ENCODE peak calls at places on chromosomes 4 and X, in six cellular contexts. H is ovary, Y is right lobe of liver, B is uterus, E is IMR-90, K is body of pancreas. L is an unnamed sample.

GRCh38 chr4:82852751-82853053 is 38.3 kb downstream of the SEC31A start:
- DNase-seq in H (no peak), Y (no peak), B (no peak), E (no peak), K (no peak), L (no peak)

GRCh38 chr4:40719008-40719623 is 30.6 kb upstream of the NSUN7 start:
- DNase-seq in H (no peak), Y (no peak), B (no peak), E (peak; percentile 64), K (peak; percentile 50), L (peak; percentile 6)

GRCh38 chr4:36213956-36214355 is 30.4 kb downstream of the ARAP2 start:
- DNase-seq in H (no peak), Y (no peak), B (no peak), E (no peak), K (no peak), L (no peak)

GRCh38 chrX:152245231-152245630 is 106.9 kb upstream of the MAGEA10 start:
- DNase-seq in H (no peak), Y (no peak), B (no peak), E (no peak), K (no peak), L (no peak)

GRCh38 chr4:39616651-39617050 is 22.0 kb downstream of the SMIM14 start:
- DNase-seq in H (no peak), Y (no peak), B (no peak), E (no peak), K (no peak), L (no peak)

GRCh38 chr4:32775049-32775448 is 2054.9 kb downstream of the PCDH7 start:
- DNase-seq in H (no peak), Y (peak; percentile 65), B (no peak), E (no peak), K (no peak), L (no peak)

GRCh38 chr4:83022724-83023427 is 12.1 kb upstream of the COPS4 start:
- DNase-seq in H (no peak), Y (no peak), B (no peak), E (peak; percentile 76), K (no peak), L (no peak)

GRCh38 chrX:113514906-113515305 is 674.3 kb upstream of the AMOT start:
- DNase-seq in H (no peak), Y (no peak), B (no peak), E (no peak), K (no peak), L (no peak)

GRCh38 chrX:136250191-136251041 is 784 bp downstream of the MAP7D3 start:
- DNase-seq in H (no peak), Y (no peak), B (no peak), E (no peak), K (no peak), L (peak; percentile 24)

GRCh38 chr4:44661940-44662622 is 10.7 kb upstream of the YIPF7 start:
- DNase-seq in H (no peak), Y (no peak), B (no peak), E (no peak), K (no peak), L (no peak)

GRCh38 chr4:55437356-55437796 is 41.6 kb downstream of the TMEM165 start:
- DNase-seq in H (no peak), Y (no peak), B (no peak), E (peak; percentile 75), K (peak; percentile 48), L (no peak)

GRCh38 chrX:2410279-2411020 is 90.3 kb downstream of the DHRSX start:
- DNase-seq in H (no peak), Y (no peak), B (no peak), E (no peak), K (no peak), L (no peak)

GRCh38 chr4:86357608-86358007 is 2.2 kb downstream of the MAPK10 start:
- DNase-seq in H (no peak), Y (no peak), B (no peak), E (no peak), K (no peak), L (no peak)

GRCh38 chrX:6891404-6891803 is 256.1 kb upstream of the STS start:
- DNase-seq in H (no peak), Y (peak; percentile 80), B (no peak), E (no peak), K (no peak), L (no peak)

GRCh38 chr4:173879286-173879908 is 349.4 kb upstream of the HAND2 start:
- DNase-seq in H (no peak), Y (no peak), B (no peak), E (no peak), K (no peak), L (no peak)

GRCh38 chr4:122099896-122100295 is 52.2 kb upstream of the BLTP1 start:
- DNase-seq in H (no peak), Y (no peak), B (no peak), E (peak; percentile 89), K (no peak), L (no peak)

GRCh38 chrX:111123125-111123524 is 27.1 kb downstream of the PAK3 start:
- DNase-seq in H (no peak), Y (no peak), B (no peak), E (no peak), K (no peak), L (no peak)

GRCh38 chr4:116942315-116942714 is 143.1 kb downstream of the TRAM1L1 start:
- DNase-seq in H (no peak), Y (no peak), B (no peak), E (no peak), K (no peak), L (no peak)

DNA sequence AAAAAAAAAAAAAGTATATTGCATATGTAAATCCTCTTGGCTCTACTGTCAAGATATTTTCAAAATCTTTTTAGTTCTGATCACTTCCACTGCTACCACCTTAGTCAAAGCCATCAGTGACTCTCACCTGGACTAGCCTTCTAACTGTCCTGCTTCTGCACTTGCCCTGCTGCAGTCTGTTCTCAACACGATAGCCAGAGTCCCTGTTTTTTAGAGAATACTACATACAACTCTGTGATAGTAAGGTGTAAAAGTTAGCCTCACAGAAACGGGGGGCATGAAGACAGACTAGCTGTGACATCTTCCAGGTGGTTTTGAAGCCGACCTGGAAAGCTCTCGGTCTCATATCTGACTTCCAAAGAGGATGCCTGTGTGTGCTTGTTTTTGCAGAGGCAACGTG is 24.6 kb downstream of the EIF2S3 start:
- DNase-seq in H (no peak), Y (no peak), B (no peak), E (no peak), K (no peak), L (no peak)
- TF ChIP-seq POLR2A in H (no peak), Y (no peak), B (no peak), E (no peak), K (no peak), L (no peak)

GRCh38 chrX:91435465-91435864 is 826 bp downstream of the PABPC5 start:
- DNase-seq in H (peak; percentile 7), Y (no peak), B (no peak), E (no peak), K (no peak), L (no peak)

DNA sequence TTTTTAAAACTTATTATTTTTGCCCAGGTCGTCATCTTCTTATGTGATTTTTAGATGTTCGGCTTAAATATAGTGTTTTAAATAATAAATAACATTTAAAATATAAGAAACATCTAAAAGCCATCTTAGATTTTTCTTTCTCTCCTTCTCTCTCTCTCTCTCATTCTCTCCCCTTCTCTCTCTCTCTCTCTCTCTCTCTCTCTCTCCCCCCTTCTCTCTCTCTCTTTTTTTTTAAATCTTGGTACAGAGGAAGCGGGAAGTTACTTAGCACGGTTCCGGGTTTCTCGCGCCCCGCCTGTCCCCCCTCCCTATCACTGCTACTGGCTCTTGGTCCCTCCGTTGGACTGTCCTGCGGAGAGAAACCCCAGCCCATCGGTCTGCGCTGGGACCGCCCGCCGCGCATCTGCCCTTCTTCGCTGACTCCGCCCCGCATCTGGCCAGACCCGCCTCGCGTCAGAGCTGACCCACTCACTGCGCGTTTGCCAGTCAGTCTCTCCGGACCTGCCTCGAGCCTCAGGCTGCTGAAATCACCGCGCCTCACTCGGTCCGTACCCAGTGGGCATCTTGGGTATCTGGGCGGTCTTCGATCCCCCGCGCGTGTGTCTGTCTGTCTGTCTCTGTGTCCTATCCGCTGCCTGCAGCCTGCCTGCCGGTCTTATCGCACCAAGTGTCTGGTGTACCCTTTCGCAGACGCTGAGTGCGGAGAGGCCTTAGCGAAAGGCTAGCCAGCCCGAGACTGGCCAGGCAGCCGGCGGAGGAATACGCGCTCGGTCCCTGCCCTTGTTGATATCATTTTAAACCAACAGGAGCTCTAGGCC is at the start of gene PABPC5:
- DNase-seq in H (peak; percentile 86), Y (peak; percentile 46), B (peak; percentile 81), E (peak; percentile 82), K (peak; percentile 50), L (no peak)
- TF ChIP-seq POLR2A in H (peak; percentile 86), Y (no peak), B (peak; percentile 47), E (peak; percentile 73), K (no peak), L (no peak)

GRCh38 chrX:38327007-38327774 is at the start of gene RPGR:
- DNase-seq in H (peak; percentile 89), Y (peak; percentile 94), B (peak; percentile 93), E (peak; percentile 91), K (peak; percentile 95), L (peak; percentile 57)
- TF ChIP-seq POLR2A in H (peak; percentile 67), Y (peak; percentile 62), B (peak; percentile 36), E (peak; percentile 53), K (peak; percentile 44), L (peak; percentile 40)

GRCh38 chr4:169618986-169619385 is 1.4 kb upstream of the CLCN3 start:
- DNase-seq in H (no peak), Y (no peak), B (no peak), E (no peak), K (no peak), L (no peak)

GRCh38 chr4:169620846-169621228 is 459 bp downstream of the CLCN3 start:
- DNase-seq in H (peak; percentile 17), Y (peak; percentile 53), B (peak; percentile 26), E (no peak), K (peak; percentile 32), L (no peak)

GRCh38 chr4:169621754-169622481 is 1.5 kb downstream of the CLCN3 start:
- DNase-seq in H (no peak), Y (no peak), B (no peak), E (peak; percentile 90), K (no peak), L (no peak)

GRCh38 chr4:169619518-169619957 is 840 bp upstream of the CLCN3 start:
- DNase-seq in H (peak; percentile 17), Y (peak; percentile 68), B (peak; percentile 20), E (peak; percentile 54), K (peak; percentile 70), L (no peak)

GRCh38 chr4:169619958-169620845 is at the start of gene CLCN3:
- DNase-seq in H (peak; percentile 98), Y (peak; percentile 99), B (peak; percentile 97), E (peak; percentile 94), K (peak; percentile 98), L (peak; percentile 62)
- TF ChIP-seq POLR2A in H (peak; percentile 98), Y (peak; percentile 88), B (peak; percentile 91), E (peak; percentile 93), K (peak; percentile 91), L (peak; percentile 74)